ENCODE peak calls at places on chromosomes 11 and 22, in five cellular contexts. J is stimulated activated naive CD8-positive, alpha-beta T cell treated with anti-CD3 and anti-CD28 coated beads, Interleukin-15, amount 100 ng/mL, for 72 hours; Y is stimulated activated CD8-positive, alpha-beta memory T cell treated with anti-CD3 and anti-CD28 coated beads, Interleukin-2, amount 100 ng/mL, for 1 hour; D is naive B cell; U is Peyer's patch. V is an unnamed sample.

GRCh38 chr22:39098026-39098425 is 982 bp downstream of the APOBEC3H start:
- DNase-seq in Y (no peak), U (no peak), J (no peak), D (peak; percentile 24), V (no peak)

GRCh38 chr22:23836692-23837495 is 1.9 kb downstream of the DERL3 start:
- DNase-seq in Y (no peak), U (no peak), D (no peak), J (no peak), V (no peak)

GRCh38 chr11:1394936-1395772 is 5.4 kb downstream of the BRSK2 start:
- DNase-seq in D (no peak), J (no peak), U (no peak), Y (no peak), V (no peak)

GRCh38 chr22:50627452-50627913 is 469 bp downstream of the ARSA start:
- DNase-seq in Y (no peak), U (no peak), J (peak; percentile 29), D (no peak), V (no peak)

GRCh38 chr11:102491969-102492368 is 38.6 kb downstream of the MMP7 start:
- DNase-seq in Y (no peak), D (no peak), U (no peak), J (no peak), V (no peak)

GRCh38 chr11:75140269-75141138 is 10.4 kb upstream of the SLCO2B1 start:
- DNase-seq in Y (peak; percentile 59), D (peak; percentile 49), U (peak; percentile 90), J (peak; percentile 75), V (peak; percentile 62)

GRCh38 chr11:73907191-73907590 is 30.4 kb downstream of the PAAF1 start:
- DNase-seq in D (no peak), U (peak; percentile 48), Y (no peak), J (no peak), V (no peak)

GRCh38 chr11:128390246-128390645 is 197.1 kb downstream of the ETS1 start:
- DNase-seq in D (no peak), U (no peak), Y (no peak), J (no peak), V (no peak)

GRCh38 chr22:37077802-37078448 is 26.4 kb downstream of the KCTD17 start:
- DNase-seq in J (peak; percentile 87), Y (peak; percentile 72), U (peak; percentile 86), D (peak; percentile 58), V (peak; percentile 78)

GRCh38 chr11:113475160-113475761 is at the start of gene DRD2:
- DNase-seq in U (no peak), J (no peak), D (no peak), Y (no peak), V (no peak)

GRCh38 chr11:65932558-65932919 is 12.7 kb upstream of the TSGA10IP start:
- DNase-seq in D (no peak), U (no peak), Y (no peak), J (no peak), V (no peak)

GRCh38 chr22:29765905-29766631 is 739 bp downstream of the ZMAT5 start:
- DNase-seq in D (peak; percentile 17), U (peak; percentile 62), J (peak; percentile 32), Y (no peak), V (peak; percentile 13)

GRCh38 chr11:30172872-30173271 is 57.9 kb upstream of the FSHB start:
- DNase-seq in J (no peak), D (no peak), U (no peak), Y (no peak), V (no peak)

GRCh38 chr11:34565417-34566208 is 52.0 kb upstream of the ELF5 start:
- DNase-seq in D (no peak), Y (no peak), U (no peak), J (peak; percentile 15), V (no peak)

GRCh38 chr22:42179616-42180015 is 49.0 kb upstream of the CYP2D6 start:
- DNase-seq in J (no peak), D (no peak), Y (no peak), U (peak; percentile 22), V (no peak)

GRCh38 chr22:35310556-35311550 is 11.2 kb downstream of the TOM1 start:
- DNase-seq in U (peak; percentile 59), J (no peak), Y (no peak), D (no peak), V (no peak)

GRCh38 chr11:76577199-76577920 is 93.2 kb downstream of the LRRC32 start:
- DNase-seq in U (peak; percentile 67), J (no peak), Y (no peak), D (no peak), V (no peak)

GRCh38 chr11:33256808-33257159 is 397 bp upstream of the HIPK3 start:
- DNase-seq in Y (no peak), J (no peak), D (no peak), U (no peak), V (no peak)

GRCh38 chr11:118928108-118928869 is 2.6 kb upstream of the BCL9L start:
- DNase-seq in J (peak; percentile 93), U (peak; percentile 97), D (peak; percentile 99), Y (peak; percentile 83), V (peak; percentile 87)

GRCh38 chr22:19174106-19175025 is 4.2 kb downstream of the SLC25A1 start:
- DNase-seq in Y (no peak), J (no peak), U (peak; percentile 79), D (peak; percentile 76), V (no peak)

GRCh38 chr11:70788247-70789022 is 390.1 kb downstream of the CTTN start:
- DNase-seq in U (no peak), Y (no peak), D (no peak), J (no peak), V (no peak)

GRCh38 chr11:65927904-65928397 is 8.7 kb downstream of the DRAP1 start:
- DNase-seq in J (peak; percentile 76), Y (peak; percentile 52), U (peak; percentile 90), D (peak; percentile 78), V (peak; percentile 64)

GRCh38 chr11:132028380-132029240 is 658.2 kb downstream of the NTM start:
- DNase-seq in J (no peak), Y (no peak), U (peak; percentile 70), D (no peak), V (peak; percentile 5)

V was measured in T-helper 2 cell treated with Interferon-gamma antibody and Interleukin-4, amounts not matched to agents 5 μg/mL and 100 μg/mL, for 36 hours.